ENCODE peak calls at places on chromosomes 11 and 22, in four cellular contexts. S, T, A and V are unnamed samples.

GRCh38 chr11:10265936-10266335 is 28.1 kb downstream of the SBF2 start:
- DNase-seq in T (no peak), S (no peak), A (no peak), V (no peak)

GRCh38 chr11:65278351-65278750 is 16.6 kb downstream of the POLA2 start:
- DNase-seq in S (no peak), A (no peak), T (no peak), V (no peak)

GRCh38 chr11:18191376-18191775 is 18.7 kb downstream of the MRGPRX4 start:
- DNase-seq in A (no peak), T (no peak), S (no peak), V (no peak)

GRCh38 chr11:14894657-14895598 is 2.9 kb upstream of the CYP2R1 start:
- DNase-seq in S (no peak), T (no peak), A (no peak), V (no peak)

GRCh38 chr11:62383822-62384221 is 35.0 kb upstream of the SCGB1A1 start:
- DNase-seq in T (no peak), S (no peak), A (no peak), V (no peak)

GRCh38 chr11:58867556-58867955 is 23.1 kb upstream of the GLYATL2 start:
- DNase-seq in T (no peak), A (no peak), S (no peak), V (no peak)

GRCh38 chr11:6418958-6419611 is at the start of gene APBB1:
- DNase-seq in A (no peak), T (peak; percentile 96), S (peak; percentile 44), V (no peak)

GRCh38 chr11:132050577-132051180 is 680.3 kb downstream of the NTM start:
- DNase-seq in T (no peak), A (no peak), S (no peak), V (no peak)

GRCh38 chr11:12201016-12201985 is 90.9 kb downstream of the MICAL2 start:
- DNase-seq in T (peak; percentile 60), S (peak; percentile 19), A (no peak), V (peak; percentile 15)

GRCh38 chr11:69285091-69285490 is 8.9 kb upstream of the MYEOV start:
- DNase-seq in S (no peak), A (no peak), T (no peak), V (no peak)

GRCh38 chr11:95897731-95898130 is 26.2 kb downstream of the MTMR2 start:
- DNase-seq in A (no peak), T (no peak), S (no peak), V (no peak)

GRCh38 chr11:35389897-35390462 is 29.4 kb downstream of the SLC1A2 start:
- DNase-seq in T (no peak), A (peak; percentile 17), S (no peak), V (no peak)

GRCh38 chr11:70127653-70128434 is 49.7 kb downstream of the ANO1 start:
- DNase-seq in A (no peak), T (no peak), S (no peak), V (no peak)

GRCh38 chr11:89175796-89176195 is 1.9 kb upstream of the TYR start:
- DNase-seq in A (no peak), S (no peak), T (no peak), V (no peak)

GRCh38 chr11:12841946-12842630 is 167.0 kb upstream of the RASSF10 start:
- DNase-seq in T (peak; percentile 49), S (peak; percentile 61), A (no peak), V (no peak)

GRCh38 chr11:113114452-113115027 is 153.3 kb downstream of the NCAM1 start:
- DNase-seq in A (no peak), S (peak; percentile 33), T (peak; percentile 49), V (peak; percentile 3)
- TF ChIP-seq PBX3 in A (no peak), S (no peak), T (no peak), V (no peak)

GRCh38 chr11:76148941-76149613 is 57.2 kb downstream of the WNT11 start:
- DNase-seq in T (no peak), A (no peak), S (no peak), V (peak; percentile 79)
- TF ChIP-seq PBX3 in T (no peak), A (no peak), S (no peak), V (no peak)

DNA sequence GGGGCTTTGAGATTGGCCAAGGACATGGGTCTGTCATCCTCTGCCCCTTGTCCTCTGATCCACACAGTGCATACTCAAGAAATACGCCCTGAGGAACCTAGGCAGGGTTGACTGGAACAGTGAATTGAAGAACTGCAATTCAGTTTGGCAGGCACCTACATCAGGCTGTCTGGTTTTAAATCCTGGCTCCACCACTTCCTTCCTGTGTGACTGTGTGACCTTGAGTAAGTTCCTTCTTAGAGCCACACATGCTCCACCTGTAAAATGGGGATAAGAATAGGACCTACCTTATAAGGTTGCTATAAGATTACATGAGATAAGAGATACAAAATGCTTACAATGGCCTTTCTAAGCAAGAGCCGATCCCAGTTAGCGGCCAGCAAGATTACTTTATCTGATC is 15.8 kb upstream of the TCF20 start:
- DNase-seq in A (no peak), T (no peak), S (no peak), V (no peak)
- TF ChIP-seq PBX3 in A (no peak), T (no peak), S (no peak), V (no peak)

GRCh38 chr11:2139118-2139490 is at the start of gene IGF2:
- DNase-seq in T (peak; percentile 84), S (no peak), A (no peak), V (peak; percentile 43)
- TF ChIP-seq PBX3 in T (no peak), S (no peak), A (no peak), V (no peak)

GRCh38 chr22:17370036-17370765 is 941 bp downstream of the CECR2 start:
- DNase-seq in T (peak; percentile 32), S (no peak), A (no peak), V (no peak)
- TF ChIP-seq PBX3 in T (no peak), S (no peak), A (no peak), V (no peak)

DNA sequence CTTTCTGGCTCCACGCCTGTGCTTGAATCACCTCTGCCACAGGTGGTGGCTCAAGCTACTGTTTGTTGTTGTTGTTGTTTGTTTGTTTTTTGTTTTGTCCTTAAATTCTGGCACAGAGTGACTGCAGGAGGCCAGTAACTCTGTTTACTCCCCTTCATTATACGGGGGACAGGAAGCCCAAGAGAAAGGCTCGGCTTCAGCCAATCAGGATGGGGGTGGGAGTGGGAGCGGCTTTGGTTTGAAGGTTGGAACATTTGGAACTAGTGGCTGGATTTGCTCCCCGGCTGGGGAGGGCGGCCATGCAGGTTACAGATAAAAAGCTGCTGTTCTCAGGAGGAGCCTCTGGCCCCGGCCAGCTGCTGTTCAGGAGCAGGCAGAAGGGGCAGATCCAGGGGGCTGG is 19.7 kb upstream of the CABP2 start:
- DNase-seq in A (no peak), T (no peak), S (no peak), V (no peak)
- TF ChIP-seq PBX3 in A (no peak), T (no peak), S (no peak), V (no peak)

DNA sequence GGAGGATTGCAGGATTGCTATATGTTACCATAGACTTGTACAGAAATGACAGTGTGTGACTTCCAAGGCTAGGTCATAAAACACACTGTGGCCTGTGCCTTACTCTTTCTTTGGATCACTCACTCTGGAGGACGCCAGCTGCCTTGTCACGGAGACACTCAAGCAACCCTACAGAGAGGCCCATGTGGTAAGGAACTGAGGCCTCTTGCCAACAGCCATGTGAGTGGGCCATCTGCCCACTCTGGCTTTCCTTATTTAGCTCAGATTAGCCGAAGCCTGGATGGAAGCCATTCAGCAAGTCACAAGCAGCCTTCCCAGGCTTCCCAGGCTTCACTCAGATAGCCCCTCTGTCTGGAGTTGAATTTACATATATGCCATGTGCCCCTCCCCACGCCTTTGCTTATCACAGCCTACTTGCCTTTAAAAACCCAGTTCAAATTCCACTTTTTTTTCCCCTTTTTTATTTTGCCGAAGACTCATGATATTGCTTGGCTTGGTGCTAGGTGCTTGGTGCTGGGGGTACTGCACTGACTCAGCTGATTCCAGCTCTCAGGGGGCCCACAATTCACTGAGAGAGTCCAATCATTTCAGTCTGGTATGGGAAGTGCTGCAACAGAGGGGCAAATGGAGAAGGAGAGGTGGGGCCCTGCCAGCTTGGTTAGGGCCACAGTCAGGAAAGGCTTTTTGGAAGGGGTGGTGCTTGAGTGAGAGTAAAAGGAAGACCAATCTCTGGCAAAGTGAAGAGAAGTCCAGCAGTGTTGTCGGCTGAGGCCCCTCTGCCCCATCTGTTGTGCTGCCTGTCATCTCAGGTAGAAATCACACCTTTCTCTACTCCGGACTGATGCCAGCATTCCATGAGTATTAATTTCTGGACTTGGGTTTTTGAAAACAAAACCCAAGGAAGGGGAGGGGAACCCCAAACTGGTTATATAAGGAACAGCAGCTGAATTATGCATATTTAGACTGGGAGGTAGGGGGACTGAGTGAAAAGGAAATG is 14.5 kb upstream of the P4HA3 start:
- DNase-seq in T (no peak), S (no peak), A (no peak), V (no peak)
- TF ChIP-seq PBX3 in T (no peak), S (no peak), A (no peak), V (no peak)

DNA sequence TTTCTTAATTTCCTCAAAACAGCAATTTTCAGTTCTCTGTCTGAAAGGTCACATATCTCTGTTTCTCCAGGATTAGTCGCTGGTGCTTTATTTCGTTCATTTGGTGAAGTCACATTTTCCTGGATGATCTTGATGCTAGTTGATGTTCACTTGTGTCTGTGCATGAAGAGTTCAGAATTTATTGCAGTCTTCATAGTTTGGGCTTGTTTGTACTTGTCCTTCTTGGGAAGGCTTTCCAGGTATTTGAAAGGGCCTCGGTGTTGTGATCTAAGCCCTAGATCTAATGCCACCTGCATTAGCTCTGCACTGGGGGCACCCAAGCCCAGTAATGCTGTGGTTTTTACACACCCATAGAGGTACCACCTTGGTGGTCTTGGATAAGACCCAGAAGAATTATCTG is 228.9 kb downstream of the GUCY1A2 start:
- DNase-seq in A (no peak), S (no peak), T (no peak), V (no peak)
- TF ChIP-seq PBX3 in A (no peak), S (no peak), T (no peak), V (no peak)

GRCh38 chr22:33923660-33924246 is 3.5 kb upstream of the LARGE1 start:
- DNase-seq in A (no peak), S (peak; percentile 74), T (peak; percentile 60), V (peak; percentile 67)
- TF ChIP-seq PBX3 in A (no peak), S (no peak), T (no peak), V (no peak)